ENCODE peak calls at places on chromosomes 3 and 15, in nine cellular contexts. G, O, H, Q, B, T, M, J and Z are unnamed samples. For H3K27me3 and H3K4me1, the result is how much of the 10 kb centered on the place peaks cover.

GRCh38 chr3:14631687-14632444 is 19.7 kb upstream of the CCDC174 start:
- DNase-seq in G (no peak), O (no peak), H (no peak), Q (no peak), B (no peak), T (no peak), M (no peak), J (no peak), Z (no peak)

GRCh38 chr15:99707481-99708270 is 25.6 kb downstream of the LYSMD4 start:
- DNase-seq in G (no peak), O (no peak), H (no peak), Q (no peak), B (no peak), T (no peak), M (no peak), J (peak), Z (no peak)

GRCh38 chr3:190458040-190458439 is 8.3 kb upstream of the TMEM207 start:
- DNase-seq in G (no peak), O (no peak), H (no peak), Q (no peak), B (peak), T (no peak), M (no peak), J (no peak), Z (no peak)

GRCh38 chr3:16056210-16056607 is 118.3 kb upstream of the GALNT15 start:
- DNase-seq in G (no peak), O (peak), H (no peak), Q (no peak), B (no peak), T (no peak), M (peak), J (peak), Z (no peak)

GRCh38 chr15:55282284-55282833 is 7.3 kb downstream of the RAB27A start:
- DNase-seq in G (no peak), O (no peak), H (no peak), Q (peak), B (no peak), T (no peak), M (no peak), J (peak), Z (no peak)

GRCh38 chr3:143865302-143865701 is 17.0 kb upstream of the SLC9A9 start:
- DNase-seq in G (no peak), O (no peak), H (no peak), Q (no peak), B (no peak), T (no peak), M (no peak), J (no peak), Z (no peak)

GRCh38 chr15:49215768-49216739 is 46.0 kb downstream of the GALK2 start:
- DNase-seq in G (peak), O (peak), H (peak), Q (peak), B (peak), T (peak), M (peak), J (peak), Z (no peak)

GRCh38 chr15:74438696-74439316 is 5.0 kb upstream of the SEMA7A start:
- DNase-seq in G (peak), O (peak), H (peak), Q (peak), B (peak), T (peak), M (peak), J (peak), Z (peak)

GRCh38 chr3:113531826-113532697 is at the start of gene SIDT1:
- DNase-seq in G (no peak), O (peak), H (peak), Q (peak), B (peak), T (peak), M (peak), J (peak), Z (peak)

GRCh38 chr3:128076783-128077624 is 24.8 kb downstream of the SEC61A1 start:
- DNase-seq in G (peak), O (peak), H (peak), Q (peak), B (peak), T (no peak), M (peak), J (no peak), Z (no peak)

GRCh38 chr3:122104515-122105194 is 49.5 kb downstream of the CD86 start:
- DNase-seq in G (no peak), O (no peak), H (no peak), Q (no peak), B (no peak), T (no peak), M (no peak), J (no peak), Z (no peak)

GRCh38 chr3:34947849-34948248 is 691.5 kb upstream of the ARPP21 start:
- DNase-seq in G (no peak), O (no peak), H (no peak), Q (no peak), B (peak), T (no peak), M (no peak), J (peak), Z (no peak)

GRCh38 chr3:112089956-112090898 is 4.0 kb downstream of the C3orf52 start:
- DNase-seq in G (no peak), O (no peak), H (no peak), Q (no peak), B (peak), T (no peak), M (peak), J (no peak), Z (peak)
- H3K27me3 ChIP-seq in G (under half), O (under half), H (under half), Q (under half), B (under half), T (under half), M (under half), J (under half), Z (under half)

DNA sequence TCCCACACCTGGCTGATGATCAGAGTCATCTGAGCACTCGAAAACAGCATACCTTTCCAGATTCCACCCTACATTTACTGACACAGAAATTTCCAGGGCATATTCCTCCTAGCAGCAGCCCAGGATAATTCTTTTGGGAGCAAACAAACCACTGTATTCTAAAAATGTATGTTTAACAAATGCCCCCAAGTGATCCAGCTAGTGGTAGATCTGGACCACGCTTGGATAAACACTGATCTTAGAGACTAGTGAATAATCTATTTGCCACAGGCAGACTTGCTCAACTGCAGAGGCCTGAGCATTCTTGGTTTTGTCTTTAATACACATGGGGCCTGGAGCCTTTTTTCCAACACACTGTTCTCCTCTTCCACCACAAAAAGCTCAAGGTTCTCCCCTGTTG is 89.6 kb downstream of the TM4SF4 start:
- DNase-seq in G (no peak), O (no peak), H (no peak), Q (no peak), B (no peak), T (no peak), M (no peak), J (no peak), Z (no peak)
- H3K27ac ChIP-seq in G (no peak), O (no peak), H (no peak), Q (no peak), B (peak), T (no peak), M (no peak), J (no peak), Z (no peak)

DNA sequence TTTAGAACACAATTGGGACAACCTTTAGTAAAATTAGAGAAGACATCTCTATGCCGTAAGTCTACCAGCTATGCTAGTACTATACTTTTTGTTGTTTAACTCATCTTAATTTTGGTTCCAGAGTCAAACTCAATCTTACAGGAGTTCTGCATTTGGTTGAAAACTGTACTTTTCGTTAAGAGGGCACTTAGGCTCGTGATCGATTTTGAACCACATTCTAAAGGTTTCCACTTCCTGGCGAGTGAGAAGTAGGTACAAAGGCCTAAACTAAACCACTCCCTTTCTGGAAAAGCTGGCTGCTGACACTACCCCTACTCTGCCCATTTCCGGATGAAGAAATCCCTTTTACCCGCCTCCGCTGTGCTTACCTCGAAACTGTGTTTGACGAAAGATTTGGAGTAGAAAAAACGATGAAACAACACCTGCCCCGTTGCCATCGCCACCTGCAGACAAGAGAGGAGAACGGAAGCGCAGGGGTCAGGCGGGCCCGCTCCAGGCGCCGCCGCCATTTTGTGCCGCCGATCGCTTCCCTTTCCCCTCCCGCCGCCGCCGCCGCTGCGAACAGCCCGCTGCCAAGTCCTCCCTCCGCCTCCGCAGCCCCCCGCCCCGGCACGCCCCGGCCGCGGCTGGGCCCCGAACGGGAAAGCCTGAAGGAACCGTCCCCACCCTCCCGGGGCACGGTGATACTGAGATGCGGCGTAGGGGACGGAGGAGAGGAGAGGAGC is 748 bp downstream of the CCNL1 start:
- DNase-seq in G (peak), O (peak), H (peak), Q (peak), B (peak), T (peak), M (peak), J (peak), Z (peak)
- H3K4me1 ChIP-seq in G (under half), O (half or more), H (half or more), Q (under half), B (half or more), T (under half), M (under half), J (under half), Z (under half)

GRCh38 chr15:91101356-91101920 is 1.4 kb downstream of the SV2B start:
- DNase-seq in G (no peak), O (no peak), H (no peak), Q (no peak), B (no peak), T (no peak), M (no peak), J (no peak), Z (no peak)

GRCh38 chr15:91102546-91103330 is 2.7 kb downstream of the SV2B start:
- DNase-seq in G (no peak), O (no peak), H (no peak), Q (no peak), B (no peak), T (no peak), M (no peak), J (no peak), Z (no peak)

GRCh38 chr15:91100561-91101355 is 701 bp downstream of the SV2B start:
- DNase-seq in G (no peak), O (no peak), H (no peak), Q (no peak), B (peak), T (peak), M (peak), J (no peak), Z (no peak)

GRCh38 chr15:91098451-91098850 is 1.6 kb upstream of the SV2B start:
- DNase-seq in G (no peak), O (no peak), H (no peak), Q (no peak), B (no peak), T (no peak), M (no peak), J (no peak), Z (no peak)

DNA sequence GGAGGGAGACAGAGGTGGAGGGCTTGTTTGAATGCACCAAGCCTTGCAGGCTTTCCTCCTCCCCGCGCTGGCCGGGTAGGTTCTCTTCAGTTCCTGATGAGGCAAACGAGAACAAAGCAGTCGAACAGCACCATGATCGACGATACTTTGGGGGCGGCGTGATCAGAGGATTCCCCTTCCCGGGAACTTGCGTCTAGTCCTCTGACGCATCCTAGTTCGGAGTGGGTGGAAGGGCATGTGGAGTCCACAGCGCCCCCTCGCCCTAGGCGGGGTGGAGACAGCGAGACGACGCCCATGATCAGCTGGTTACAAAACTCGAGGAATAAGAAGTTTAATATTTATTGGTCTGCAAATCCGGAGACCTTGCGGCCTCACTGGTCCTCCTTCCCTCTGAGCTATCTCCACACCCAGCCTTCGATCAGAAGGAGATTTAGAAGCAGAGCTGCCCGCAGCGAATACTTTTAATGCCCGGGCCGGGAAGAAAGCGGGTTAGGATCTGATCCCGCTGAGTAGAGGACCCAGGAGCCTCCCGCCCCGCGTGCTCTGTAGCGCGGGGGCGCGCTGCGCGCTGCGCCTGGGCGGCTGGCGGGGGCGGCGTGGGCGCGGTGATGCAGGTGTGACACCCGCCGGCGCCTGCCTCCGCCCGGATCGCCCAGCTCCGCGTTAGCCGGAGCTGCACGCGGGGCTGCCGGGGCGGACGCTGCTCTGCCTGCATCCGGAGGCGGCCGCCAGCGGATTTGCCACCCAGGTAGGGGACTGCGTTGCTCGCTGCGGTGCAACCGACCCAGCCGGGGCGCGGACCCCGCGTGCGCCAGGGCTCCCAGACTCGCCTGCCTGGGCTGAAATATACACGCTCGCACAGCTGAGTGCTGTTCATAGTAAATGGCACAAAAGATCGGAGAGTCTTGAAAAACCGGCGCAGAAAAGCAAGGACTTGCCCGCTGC is at the start of gene SV2B:
- DNase-seq in G (peak), O (no peak), H (no peak), Q (peak), B (peak), T (no peak), M (peak), J (peak), Z (no peak)
- H3K27me3 ChIP-seq in G (under half), O (half or more), H (half or more), Q (under half), B (half or more), T (under half), M (under half), J (half or more), Z (under half)

DNA sequence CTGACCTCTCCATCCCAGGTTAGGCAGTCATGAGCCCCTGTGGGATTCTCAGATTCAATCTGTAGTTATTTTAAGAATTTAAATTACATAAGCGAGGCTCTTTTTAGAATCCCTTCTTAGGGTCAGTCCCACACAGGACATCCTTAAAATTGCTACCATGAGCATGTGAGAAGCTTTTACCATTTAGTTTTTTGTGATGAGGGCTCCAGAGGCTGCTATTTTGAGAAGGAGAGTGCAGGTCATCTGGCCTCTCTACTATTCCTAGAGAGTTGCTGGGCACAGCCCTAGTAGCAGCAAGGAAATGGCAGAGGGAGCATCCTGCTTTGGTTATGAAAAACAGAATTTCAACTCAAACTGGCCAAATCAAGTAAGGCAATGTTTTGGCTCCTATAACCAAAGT is 13.6 kb upstream of the CADPS start:
- DNase-seq in G (no peak), O (no peak), H (no peak), Q (no peak), B (no peak), T (no peak), M (no peak), J (no peak), Z (no peak)
- H3K27ac ChIP-seq in G (no peak), O (no peak), H (no peak), Q (no peak), B (no peak), T (no peak), M (no peak), J (no peak), Z (no peak)

GRCh38 chr3:30628931-30629590 is 22.7 kb downstream of the TGFBR2 start:
- DNase-seq in G (no peak), O (no peak), H (no peak), Q (no peak), B (peak), T (no peak), M (peak), J (no peak), Z (no peak)

GRCh38 chr3:30628188-30628930 is 22.0 kb downstream of the TGFBR2 start:
- DNase-seq in G (no peak), O (no peak), H (no peak), Q (no peak), B (no peak), T (no peak), M (no peak), J (peak), Z (no peak)

GRCh38 chr3:30625541-30626438 is 19.4 kb downstream of the TGFBR2 start:
- DNase-seq in G (no peak), O (no peak), H (no peak), Q (no peak), B (no peak), T (no peak), M (peak), J (peak), Z (no peak)

GRCh38 chr3:30629736-30630135 is 23.3 kb downstream of the TGFBR2 start:
- DNase-seq in G (no peak), O (no peak), H (no peak), Q (no peak), B (no peak), T (no peak), M (peak), J (no peak), Z (no peak)

DNA sequence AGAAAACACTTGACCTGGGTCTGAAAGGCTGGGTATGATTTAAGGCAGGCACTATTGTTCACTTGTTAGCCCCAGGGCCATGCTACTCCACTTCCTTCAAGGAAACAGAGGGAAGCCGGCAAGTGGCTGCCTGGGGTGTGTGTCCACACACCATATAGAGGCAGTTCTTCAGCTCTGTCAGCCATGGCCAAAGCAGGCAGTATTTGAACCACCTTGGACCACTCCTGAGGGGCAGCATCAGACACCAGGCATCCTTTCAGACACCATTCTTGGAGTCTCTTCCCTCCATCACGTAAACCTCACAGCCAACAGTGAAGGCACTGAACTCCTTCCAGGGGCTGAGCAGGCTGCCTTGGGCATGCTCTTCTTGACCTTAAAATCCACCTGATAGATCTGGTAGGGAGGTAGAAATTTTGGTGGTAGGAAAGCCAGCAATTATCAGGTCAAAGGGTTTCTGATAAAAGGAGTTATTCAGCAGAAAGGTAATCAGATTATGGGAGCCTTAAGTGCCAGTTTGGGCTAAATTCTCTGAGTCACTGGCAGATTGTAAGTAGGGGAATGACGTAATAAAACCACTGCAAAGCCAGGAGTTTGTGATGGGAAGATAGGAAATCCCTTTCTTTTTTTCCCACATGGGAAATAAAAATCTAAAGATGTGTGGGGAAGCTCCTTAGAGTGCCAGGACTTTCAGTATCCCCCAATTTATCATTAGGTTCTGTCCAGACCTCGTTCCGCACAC is 20.2 kb downstream of the TGFBR2 start:
- DNase-seq in G (no peak), O (no peak), H (no peak), Q (no peak), B (no peak), T (no peak), M (peak), J (peak), Z (no peak)
- H3K4me1 ChIP-seq in G (half or more), O (half or more), H (half or more), Q (under half), B (half or more), T (under half), M (under half), J (under half), Z (under half)

DNA sequence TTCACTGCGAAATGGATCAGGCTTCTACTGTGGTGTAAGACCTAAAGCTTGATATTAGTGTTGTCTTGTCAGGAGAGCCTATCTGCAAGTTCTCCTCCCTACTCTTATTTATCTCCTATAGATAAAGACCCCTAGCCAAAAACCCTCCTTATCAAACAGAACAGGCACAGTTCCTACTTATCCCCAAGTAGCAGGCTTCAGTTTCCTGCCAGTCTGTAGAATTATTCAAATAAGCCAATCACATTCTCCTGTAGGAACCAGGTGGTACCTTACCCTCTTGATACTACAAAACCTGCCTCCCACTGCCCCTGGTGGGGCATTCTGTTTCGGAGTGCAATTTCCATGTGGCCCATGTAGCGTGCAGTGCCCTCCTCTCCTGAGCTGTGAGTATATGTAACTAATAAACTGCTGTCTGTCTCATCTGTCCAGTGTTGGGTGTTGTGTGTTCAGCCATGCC is 28.7 kb downstream of the HDGFL3 start:
- DNase-seq in G (no peak), O (no peak), H (no peak), Q (no peak), B (no peak), T (no peak), M (no peak), J (no peak), Z (no peak)
- H3K27me3 ChIP-seq in G (under half), O (under half), H (under half), Q (under half), B (under half), T (under half), M (under half), J (under half), Z (under half)

DNA sequence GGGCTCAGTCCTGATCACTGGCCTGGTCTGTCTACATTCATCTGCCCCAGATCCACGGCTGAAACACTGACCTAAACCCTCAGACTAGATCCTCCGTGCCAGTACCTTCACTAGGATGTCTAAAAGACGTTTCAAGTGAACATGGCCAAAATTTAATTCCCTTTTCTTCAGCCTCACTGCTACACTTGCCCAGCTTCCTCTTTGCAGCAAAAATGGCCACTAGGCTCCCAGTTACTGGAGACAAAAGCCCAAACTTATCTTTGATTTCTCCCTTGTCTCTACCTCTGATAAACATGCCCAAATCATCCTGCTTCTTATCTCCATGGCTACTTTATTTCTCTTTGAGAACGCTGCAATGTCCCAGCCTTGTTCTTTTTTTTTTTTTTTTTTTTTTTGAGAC is 1.6 kb downstream of the RASSF1 start:
- DNase-seq in G (no peak), O (no peak), H (no peak), Q (no peak), B (no peak), T (peak), M (no peak), J (no peak), Z (peak)
- H3K27ac ChIP-seq in G (peak), O (peak), H (peak), Q (peak), B (no peak), T (peak), M (peak), J (no peak), Z (peak)